ENCODE peak calls at places on chromosomes 5 and 9, in eight cellular contexts. One of them, this sample, is unnamed.
A peak's percentile ranks its signal among the peaks of the same experiment; 100 is the strongest.

GRCh38 chr5:59503223-59503622 is 390.3 kb downstream of the PDE4D start:
- DNase-seq in psoas muscle: no peak
- DNase-seq in SK-N-SH: peak; percentile 12
- DNase-seq in neural progenitor cell: peak; percentile 23
- DNase-seq in transverse colon: no peak
- DNase-seq in heart right ventricle: no peak
- DNase-seq in fibroblast of lung: no peak
- DNase-seq in upper lobe of right lung: no peak
- DNase-seq in this sample: no peak

GRCh38 chr9:82797539-82797938 is 265.4 kb downstream of the RASEF start:
- DNase-seq in psoas muscle: no peak
- DNase-seq in SK-N-SH: no peak
- DNase-seq in neural progenitor cell: no peak
- DNase-seq in transverse colon: peak; percentile 29
- DNase-seq in heart right ventricle: peak; percentile 57
- DNase-seq in fibroblast of lung: no peak
- DNase-seq in upper lobe of right lung: no peak
- DNase-seq in this sample: no peak

GRCh38 chr5:120682851-120683250 is 218.8 kb downstream of the PRR16 start:
- DNase-seq in psoas muscle: no peak
- DNase-seq in SK-N-SH: no peak
- DNase-seq in neural progenitor cell: no peak
- DNase-seq in transverse colon: no peak
- DNase-seq in heart right ventricle: no peak
- DNase-seq in fibroblast of lung: peak; percentile 83
- DNase-seq in upper lobe of right lung: no peak
- DNase-seq in this sample: no peak

GRCh38 chr5:158809310-158809709 is 290.4 kb downstream of the EBF1 start:
- DNase-seq in psoas muscle: no peak
- DNase-seq in SK-N-SH: no peak
- DNase-seq in neural progenitor cell: no peak
- DNase-seq in transverse colon: no peak
- DNase-seq in heart right ventricle: no peak
- DNase-seq in fibroblast of lung: no peak
- DNase-seq in upper lobe of right lung: no peak
- DNase-seq in this sample: no peak

GRCh38 chr5:52998552-52999313 is 9.6 kb downstream of the ITGA2 start:
- DNase-seq in psoas muscle: no peak
- DNase-seq in SK-N-SH: no peak
- DNase-seq in neural progenitor cell: no peak
- DNase-seq in transverse colon: no peak
- DNase-seq in heart right ventricle: no peak
- DNase-seq in fibroblast of lung: no peak
- DNase-seq in upper lobe of right lung: no peak
- DNase-seq in this sample: no peak

GRCh38 chr9:14096182-14096922 is 217.6 kb downstream of the NFIB start:
- DNase-seq in psoas muscle: no peak
- DNase-seq in SK-N-SH: peak; percentile 50
- DNase-seq in neural progenitor cell: peak; percentile 36
- DNase-seq in transverse colon: no peak
- DNase-seq in heart right ventricle: no peak
- DNase-seq in fibroblast of lung: peak; percentile 97
- DNase-seq in upper lobe of right lung: no peak
- DNase-seq in this sample: no peak

GRCh38 chr9:134144801-134145200 is 8.9 kb downstream of the WDR5 start:
- DNase-seq in psoas muscle: no peak
- DNase-seq in SK-N-SH: no peak
- DNase-seq in neural progenitor cell: no peak
- DNase-seq in transverse colon: no peak
- DNase-seq in heart right ventricle: no peak
- DNase-seq in fibroblast of lung: peak; percentile 9
- DNase-seq in upper lobe of right lung: no peak
- DNase-seq in this sample: no peak

GRCh38 chr9:110284211-110284849 is 28.0 kb upstream of the TXN start:
- DNase-seq in psoas muscle: no peak
- DNase-seq in SK-N-SH: no peak
- DNase-seq in neural progenitor cell: no peak
- DNase-seq in transverse colon: peak; percentile 37
- DNase-seq in heart right ventricle: no peak
- DNase-seq in fibroblast of lung: no peak
- DNase-seq in upper lobe of right lung: no peak
- DNase-seq in this sample: no peak

GRCh38 chr9:104800068-104800785 is 36.3 kb downstream of the NIPSNAP3B start:
- DNase-seq in psoas muscle: no peak
- DNase-seq in SK-N-SH: no peak
- DNase-seq in neural progenitor cell: no peak
- DNase-seq in transverse colon: no peak
- DNase-seq in heart right ventricle: no peak
- DNase-seq in fibroblast of lung: no peak
- DNase-seq in upper lobe of right lung: no peak
- DNase-seq in this sample: no peak

GRCh38 chr5:39464096-39464495 is 39.3 kb upstream of the DAB2 start:
- DNase-seq in psoas muscle: no peak
- DNase-seq in SK-N-SH: no peak
- DNase-seq in neural progenitor cell: no peak
- DNase-seq in transverse colon: no peak
- DNase-seq in heart right ventricle: no peak
- DNase-seq in fibroblast of lung: no peak
- DNase-seq in upper lobe of right lung: no peak
- DNase-seq in this sample: no peak

GRCh38 chr9:135037521-135038250 is 49.8 kb upstream of the OLFM1 start:
- DNase-seq in psoas muscle: no peak
- DNase-seq in SK-N-SH: no peak
- DNase-seq in neural progenitor cell: no peak
- DNase-seq in transverse colon: no peak
- DNase-seq in heart right ventricle: no peak
- DNase-seq in fibroblast of lung: no peak
- DNase-seq in upper lobe of right lung: peak; percentile 32
- DNase-seq in this sample: no peak

GRCh38 chr5:151602806-151603205 is 11.7 kb upstream of the FAT2 start:
- DNase-seq in psoas muscle: no peak
- DNase-seq in SK-N-SH: no peak
- DNase-seq in neural progenitor cell: no peak
- DNase-seq in transverse colon: no peak
- DNase-seq in heart right ventricle: no peak
- DNase-seq in fibroblast of lung: peak; percentile 50
- DNase-seq in upper lobe of right lung: no peak
- DNase-seq in this sample: no peak

GRCh38 chr5:151605559-151605958 is 14.4 kb upstream of the FAT2 start:
- DNase-seq in psoas muscle: no peak
- DNase-seq in SK-N-SH: no peak
- DNase-seq in neural progenitor cell: no peak
- DNase-seq in transverse colon: no peak
- DNase-seq in heart right ventricle: no peak
- DNase-seq in fibroblast of lung: no peak
- DNase-seq in upper lobe of right lung: no peak
- DNase-seq in this sample: no peak

GRCh38 chr5:151611127-151611775 is 20.1 kb upstream of the FAT2 start:
- DNase-seq in psoas muscle: no peak
- DNase-seq in SK-N-SH: no peak
- DNase-seq in neural progenitor cell: no peak
- DNase-seq in transverse colon: no peak
- DNase-seq in heart right ventricle: no peak
- DNase-seq in fibroblast of lung: no peak
- DNase-seq in upper lobe of right lung: no peak
- DNase-seq in this sample: no peak

GRCh38 chr5:151608522-151608921 is 17.4 kb upstream of the FAT2 start:
- DNase-seq in psoas muscle: no peak
- DNase-seq in SK-N-SH: no peak
- DNase-seq in neural progenitor cell: no peak
- DNase-seq in transverse colon: no peak
- DNase-seq in heart right ventricle: no peak
- DNase-seq in fibroblast of lung: no peak
- DNase-seq in upper lobe of right lung: no peak
- DNase-seq in this sample: no peak

GRCh38 chr5:151607304-151607703 is 16.2 kb upstream of the FAT2 start:
- DNase-seq in psoas muscle: no peak
- DNase-seq in SK-N-SH: no peak
- DNase-seq in neural progenitor cell: no peak
- DNase-seq in transverse colon: no peak
- DNase-seq in heart right ventricle: no peak
- DNase-seq in fibroblast of lung: no peak
- DNase-seq in upper lobe of right lung: no peak
- DNase-seq in this sample: no peak
- H3K27me3 ChIP-seq in psoas muscle: no peaks in the 10 kb centered on the region
- H3K27me3 ChIP-seq in SK-N-SH: no peaks in the 10 kb centered on the region
- H3K27me3 ChIP-seq in neural progenitor cell: no peaks in the 10 kb centered on the region
- H3K27me3 ChIP-seq in transverse colon: no peaks in the 10 kb centered on the region
- H3K27me3 ChIP-seq in heart right ventricle: no peaks in the 10 kb centered on the region
- H3K27me3 ChIP-seq in fibroblast of lung: peaks cover 4% of the 10 kb centered on the region
- H3K27me3 ChIP-seq in upper lobe of right lung: no peaks in the 10 kb centered on the region
- H3K27me3 ChIP-seq in this sample: no peaks in the 10 kb centered on the region

GRCh38 chr5:162484095-162484494 is 416.5 kb downstream of the GABRG2 start:
- DNase-seq in psoas muscle: no peak
- DNase-seq in SK-N-SH: no peak
- DNase-seq in neural progenitor cell: no peak
- DNase-seq in transverse colon: no peak
- DNase-seq in heart right ventricle: no peak
- DNase-seq in fibroblast of lung: no peak
- DNase-seq in upper lobe of right lung: no peak
- DNase-seq in this sample: no peak

GRCh38 chr5:162485666-162486292 is 418.2 kb downstream of the GABRG2 start:
- DNase-seq in psoas muscle: no peak
- DNase-seq in SK-N-SH: peak; percentile 6
- DNase-seq in neural progenitor cell: peak; percentile 55
- DNase-seq in transverse colon: no peak
- DNase-seq in heart right ventricle: no peak
- DNase-seq in fibroblast of lung: no peak
- DNase-seq in upper lobe of right lung: no peak
- DNase-seq in this sample: no peak

GRCh38 chr5:162488077-162488476 is 420.5 kb downstream of the GABRG2 start:
- DNase-seq in psoas muscle: no peak
- DNase-seq in SK-N-SH: no peak
- DNase-seq in neural progenitor cell: no peak
- DNase-seq in transverse colon: no peak
- DNase-seq in heart right ventricle: no peak
- DNase-seq in fibroblast of lung: no peak
- DNase-seq in upper lobe of right lung: no peak
- DNase-seq in this sample: no peak
- H3K27ac ChIP-seq in psoas muscle: no peak overlapping the region
- H3K27ac ChIP-seq in SK-N-SH: peak overlapping the region; percentile 69
- H3K27ac ChIP-seq in neural progenitor cell: no peak overlapping the region
- H3K27ac ChIP-seq in transverse colon: no peak overlapping the region
- H3K27ac ChIP-seq in heart right ventricle: no peak overlapping the region
- H3K27ac ChIP-seq in fibroblast of lung: no peak overlapping the region
- H3K27ac ChIP-seq in upper lobe of right lung: no peak overlapping the region
- H3K27ac ChIP-seq in this sample: no peak overlapping the region

DNA sequence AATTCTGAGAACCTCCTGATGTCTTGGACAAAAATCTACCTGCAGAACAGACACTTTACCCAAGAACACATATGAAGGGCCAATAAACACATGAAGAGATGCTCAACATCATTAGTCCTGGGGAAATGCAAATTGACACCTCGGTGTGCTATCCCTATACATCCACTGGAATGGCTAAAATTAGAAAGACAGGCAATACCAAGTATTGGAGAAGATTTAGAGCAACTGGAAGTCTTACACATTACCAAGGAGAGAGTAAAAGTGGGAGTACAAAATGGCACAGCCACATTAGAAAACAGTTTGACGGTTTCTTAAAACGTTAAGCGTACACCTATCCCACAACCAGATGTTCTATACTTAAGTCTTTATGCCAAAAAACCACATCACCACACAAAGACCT is 3.3 kb upstream of the TDRD7 start:
- DNase-seq in psoas muscle: no peak
- DNase-seq in SK-N-SH: no peak
- DNase-seq in neural progenitor cell: no peak
- DNase-seq in transverse colon: no peak
- DNase-seq in heart right ventricle: no peak
- DNase-seq in fibroblast of lung: no peak
- DNase-seq in upper lobe of right lung: no peak
- DNase-seq in this sample: no peak
- TF ChIP-seq CTCF in psoas muscle: no peak
- TF ChIP-seq CTCF in SK-N-SH: no peak
- TF ChIP-seq CTCF in neural progenitor cell: no peak
- TF ChIP-seq CTCF in transverse colon: no peak
- TF ChIP-seq CTCF in heart right ventricle: no peak
- TF ChIP-seq CTCF in fibroblast of lung: no peak
- TF ChIP-seq CTCF in upper lobe of right lung: no peak
- TF ChIP-seq CTCF in this sample: no peak

GRCh38 chr5:91433861-91434260 is 50.7 kb upstream of the ARRDC3 start:
- DNase-seq in psoas muscle: no peak
- DNase-seq in SK-N-SH: no peak
- DNase-seq in neural progenitor cell: no peak
- DNase-seq in transverse colon: no peak
- DNase-seq in heart right ventricle: no peak
- DNase-seq in fibroblast of lung: no peak
- DNase-seq in upper lobe of right lung: no peak
- DNase-seq in this sample: no peak
- H3K27me3 ChIP-seq in psoas muscle: no peaks in the 10 kb centered on the region
- H3K27me3 ChIP-seq in SK-N-SH: no peaks in the 10 kb centered on the region
- H3K27me3 ChIP-seq in neural progenitor cell: no peaks in the 10 kb centered on the region
- H3K27me3 ChIP-seq in transverse colon: no peaks in the 10 kb centered on the region
- H3K27me3 ChIP-seq in heart right ventricle: no peaks in the 10 kb centered on the region
- H3K27me3 ChIP-seq in fibroblast of lung: no peaks in the 10 kb centered on the region
- H3K27me3 ChIP-seq in upper lobe of right lung: no peaks in the 10 kb centered on the region
- H3K27me3 ChIP-seq in this sample: no peaks in the 10 kb centered on the region

GRCh38 chr5:125409496-125410351 is 663.3 kb upstream of the ZNF608 start:
- DNase-seq in psoas muscle: no peak
- DNase-seq in SK-N-SH: no peak
- DNase-seq in neural progenitor cell: peak; percentile 92
- DNase-seq in transverse colon: no peak
- DNase-seq in heart right ventricle: no peak
- DNase-seq in fibroblast of lung: peak; percentile 68
- DNase-seq in upper lobe of right lung: no peak
- DNase-seq in this sample: no peak

GRCh38 chr5:125408582-125409069 is 662.2 kb upstream of the ZNF608 start:
- DNase-seq in psoas muscle: peak; percentile 16
- DNase-seq in SK-N-SH: no peak
- DNase-seq in neural progenitor cell: no peak
- DNase-seq in transverse colon: peak; percentile 35
- DNase-seq in heart right ventricle: no peak
- DNase-seq in fibroblast of lung: peak; percentile 96
- DNase-seq in upper lobe of right lung: no peak
- DNase-seq in this sample: no peak

GRCh38 chr5:125411163-125412050 is 665.0 kb upstream of the ZNF608 start:
- DNase-seq in psoas muscle: no peak
- DNase-seq in SK-N-SH: no peak
- DNase-seq in neural progenitor cell: peak; percentile 3
- DNase-seq in transverse colon: peak; percentile 33
- DNase-seq in heart right ventricle: no peak
- DNase-seq in fibroblast of lung: peak; percentile 79
- DNase-seq in upper lobe of right lung: no peak
- DNase-seq in this sample: peak; percentile 30

GRCh38 chr5:125410501-125411162 is 664.2 kb upstream of the ZNF608 start:
- DNase-seq in psoas muscle: no peak
- DNase-seq in SK-N-SH: peak; percentile 33
- DNase-seq in neural progenitor cell: no peak
- DNase-seq in transverse colon: no peak
- DNase-seq in heart right ventricle: no peak
- DNase-seq in fibroblast of lung: peak; percentile 90
- DNase-seq in upper lobe of right lung: no peak
- DNase-seq in this sample: no peak

DNA sequence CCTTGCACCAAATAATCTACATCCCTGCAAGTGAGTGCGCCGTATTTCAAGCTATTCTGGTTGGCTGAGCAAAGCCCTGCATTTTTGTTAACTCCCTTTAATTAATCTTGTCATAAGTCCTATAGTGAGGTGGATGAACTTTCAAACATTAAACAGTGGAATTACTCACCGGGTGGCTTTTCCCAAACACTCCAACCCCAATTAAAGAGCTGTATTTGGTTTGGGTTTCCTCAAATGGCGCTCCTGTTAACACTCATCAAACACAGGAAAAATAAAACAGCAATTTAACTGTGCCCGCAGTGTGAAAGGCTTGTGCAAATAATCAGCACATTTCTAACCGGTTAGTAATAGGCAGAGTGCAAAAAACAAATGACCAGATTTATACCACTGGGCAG is 662.7 kb upstream of the ZNF608 start:
- DNase-seq in psoas muscle: no peak
- DNase-seq in SK-N-SH: no peak
- DNase-seq in neural progenitor cell: peak; percentile 51
- DNase-seq in transverse colon: peak; percentile 12
- DNase-seq in heart right ventricle: no peak
- DNase-seq in fibroblast of lung: no peak
- DNase-seq in upper lobe of right lung: no peak
- DNase-seq in this sample: no peak
- H3K27ac ChIP-seq in psoas muscle: no peak overlapping the region
- H3K27ac ChIP-seq in SK-N-SH: peak overlapping the region; percentile 93
- H3K27ac ChIP-seq in neural progenitor cell: peak overlapping the region; percentile 81
- H3K27ac ChIP-seq in transverse colon: peak overlapping the region; percentile 70
- H3K27ac ChIP-seq in heart right ventricle: no peak overlapping the region
- H3K27ac ChIP-seq in fibroblast of lung: peak overlapping the region; percentile 15
- H3K27ac ChIP-seq in upper lobe of right lung: no peak overlapping the region
- H3K27ac ChIP-seq in this sample: peak overlapping the region; percentile 97

This sample was measured in dorsolateral prefrontal cortex.